ENCODE peak calls at places on chromosome 14, in six cellular contexts. Q is OCI-LY7, T is AG09309, H is H9, L is cardiac fibroblast, W is A549. U is an unnamed sample.
A peak's percentile ranks its signal among the peaks of the same experiment; 100 is the strongest.

GRCh38 chr14:93965287-93965821 is 11.0 kb downstream of the ASB2 start:
- DNase-seq in H (no peak), W (peak; percentile 32), L (peak; percentile 93), Q (no peak), T (peak; percentile 88), U (no peak)

GRCh38 chr14:65479386-65479785 is 66.9 kb downstream of the FUT8 start:
- DNase-seq in L (no peak), Q (no peak), H (no peak), W (no peak), T (no peak), U (no peak)

GRCh38 chr14:53983112-53983511 is 26.5 kb upstream of the BMP4 start:
- DNase-seq in Q (no peak), L (no peak), W (no peak), H (no peak), T (no peak), U (no peak)

GRCh38 chr14:35687335-35687939 is 121.7 kb downstream of the RALGAPA1 start:
- DNase-seq in Q (peak; percentile 69), H (no peak), T (peak; percentile 3), L (peak; percentile 75), W (peak; percentile 4), U (peak; percentile 59)

GRCh38 chr14:59278111-59278510 is 89.6 kb downstream of the DAAM1 start:
- DNase-seq in L (peak; percentile 97), W (peak; percentile 67), H (no peak), T (no peak), Q (no peak), U (no peak)

GRCh38 chr14:47102472-47102871 is 450.9 kb upstream of the RPL10L start:
- DNase-seq in Q (no peak), H (peak; percentile 33), W (no peak), L (no peak), T (no peak), U (no peak)

GRCh38 chr14:31059152-31059924 is 33.2 kb upstream of the STRN3 start:
- DNase-seq in L (peak; percentile 85), H (no peak), T (peak; percentile 73), W (no peak), Q (no peak), U (no peak)

GRCh38 chr14:37709419-37710195 is 114.2 kb downstream of the TTC6 start:
- DNase-seq in T (no peak), W (no peak), L (peak; percentile 52), Q (peak; percentile 1), H (no peak), U (no peak)

GRCh38 chr14:81594012-81594411 is 60.4 kb upstream of the SEL1L start:
- DNase-seq in W (no peak), Q (no peak), L (no peak), H (no peak), T (no peak), U (no peak)

GRCh38 chr14:73467377-73467776 is 9.0 kb upstream of the NUMB start:
- DNase-seq in T (no peak), W (no peak), Q (no peak), H (no peak), L (peak; percentile 74), U (peak; percentile 89)

GRCh38 chr14:100072783-100073346 is 7.6 kb downstream of the EVL start:
- DNase-seq in T (no peak), W (no peak), L (no peak), H (no peak), Q (peak; percentile 59), U (peak; percentile 76)
- TF ChIP-seq CTCF in T (no peak), W (no peak), L (no peak), H (no peak), Q (peak; percentile 68), U (peak; percentile 63)

DNA sequence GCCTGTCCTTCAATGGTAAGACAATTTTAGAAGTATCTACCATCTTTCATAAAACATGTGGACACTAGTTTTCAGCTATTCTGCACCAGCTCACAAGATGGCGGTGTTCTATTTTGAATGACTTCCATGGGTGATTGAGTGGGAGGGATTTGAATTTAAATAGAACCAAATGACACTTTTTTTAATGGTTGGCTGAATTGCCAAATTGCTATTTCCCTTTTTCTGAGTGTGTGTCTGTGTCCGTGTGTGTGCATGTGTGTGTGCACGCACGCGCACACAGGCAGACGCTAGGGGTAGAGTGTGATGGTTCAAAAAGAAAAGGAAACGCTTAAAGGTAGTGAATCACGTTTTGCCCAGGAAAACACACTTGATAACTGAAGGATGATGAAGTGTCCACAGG is 362.6 kb downstream of the DAD1 start:
- DNase-seq in H (no peak), W (no peak), T (no peak), Q (peak; percentile 27), L (peak; percentile 44), U (peak; percentile 20)
- TF ChIP-seq CTCF in H (peak; percentile 70), W (peak; percentile 11), T (peak; percentile 4), Q (peak; percentile 73), L (no peak), U (no peak)

GRCh38 chr14:105993814-105994213 is 467.4 kb downstream of the TMEM121 start:
- DNase-seq in L (no peak), Q (no peak), W (no peak), T (no peak), H (no peak), U (peak; percentile 40)

DNA sequence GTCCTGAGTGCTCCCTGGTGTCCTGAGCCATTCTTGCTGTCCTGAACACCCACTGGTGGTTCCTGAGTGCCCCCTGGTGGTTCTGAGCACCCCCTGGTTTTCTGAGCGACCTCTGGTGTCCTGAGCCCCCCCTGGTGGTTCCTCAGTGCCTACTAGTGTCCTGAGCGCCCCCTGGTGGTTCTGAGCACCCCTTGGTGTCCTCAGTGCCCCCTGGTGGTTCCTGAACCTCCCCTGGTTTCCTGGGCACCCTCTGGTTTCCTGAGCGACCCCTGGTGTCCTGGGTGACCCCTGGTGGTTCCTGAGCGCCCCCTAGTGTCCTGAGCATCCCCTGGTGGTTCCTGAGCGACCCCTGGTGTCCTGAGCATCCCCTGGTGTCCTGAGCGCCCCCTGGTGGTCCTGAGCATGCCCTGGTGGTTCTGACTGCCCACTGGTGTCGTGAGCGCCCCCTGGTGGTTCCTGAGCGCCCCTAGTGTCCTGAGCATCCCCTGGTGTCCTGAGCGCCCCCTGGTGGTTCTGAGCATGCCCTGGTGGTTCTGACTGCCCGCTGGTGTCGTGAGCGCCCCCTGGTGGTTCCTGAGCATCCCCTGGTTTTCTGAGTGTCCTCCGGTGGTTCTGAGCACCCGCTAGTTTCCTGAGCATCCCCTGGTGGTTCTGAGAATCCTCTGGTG is 473.1 kb downstream of the TMEM121 start:
- DNase-seq in H (no peak), W (no peak), L (peak; percentile 48), Q (no peak), T (no peak), U (peak; percentile 99)
- TF ChIP-seq CTCF in H (peak; percentile 36), W (peak; percentile 28), L (peak; percentile 45), Q (no peak), T (peak; percentile 66), U (peak; percentile 94)

GRCh38 chr14:89775161-89775560 is 179.4 kb downstream of the EFCAB11 start:
- DNase-seq in W (no peak), H (no peak), L (no peak), Q (no peak), T (no peak), U (no peak)

GRCh38 chr14:89771251-89771650 is 183.3 kb downstream of the EFCAB11 start:
- DNase-seq in L (peak; percentile 52), Q (no peak), T (no peak), H (no peak), W (no peak), U (no peak)

GRCh38 chr14:89767861-89768268 is 186.7 kb downstream of the EFCAB11 start:
- DNase-seq in H (peak; percentile 61), Q (peak; percentile 81), W (no peak), T (peak; percentile 7), L (peak; percentile 78), U (peak; percentile 79)

GRCh38 chr14:89773644-89774316 is 180.8 kb downstream of the EFCAB11 start:
- DNase-seq in Q (peak; percentile 85), T (no peak), H (peak; percentile 85), W (peak; percentile 51), L (peak; percentile 31), U (peak; percentile 80)

GRCh38 chr14:89773151-89773550 is 181.4 kb downstream of the EFCAB11 start:
- DNase-seq in T (no peak), L (no peak), W (no peak), Q (peak; percentile 86), H (no peak), U (no peak)
- TF ChIP-seq CTCF in T (no peak), L (no peak), W (no peak), Q (no peak), H (no peak), U (no peak)

DNA sequence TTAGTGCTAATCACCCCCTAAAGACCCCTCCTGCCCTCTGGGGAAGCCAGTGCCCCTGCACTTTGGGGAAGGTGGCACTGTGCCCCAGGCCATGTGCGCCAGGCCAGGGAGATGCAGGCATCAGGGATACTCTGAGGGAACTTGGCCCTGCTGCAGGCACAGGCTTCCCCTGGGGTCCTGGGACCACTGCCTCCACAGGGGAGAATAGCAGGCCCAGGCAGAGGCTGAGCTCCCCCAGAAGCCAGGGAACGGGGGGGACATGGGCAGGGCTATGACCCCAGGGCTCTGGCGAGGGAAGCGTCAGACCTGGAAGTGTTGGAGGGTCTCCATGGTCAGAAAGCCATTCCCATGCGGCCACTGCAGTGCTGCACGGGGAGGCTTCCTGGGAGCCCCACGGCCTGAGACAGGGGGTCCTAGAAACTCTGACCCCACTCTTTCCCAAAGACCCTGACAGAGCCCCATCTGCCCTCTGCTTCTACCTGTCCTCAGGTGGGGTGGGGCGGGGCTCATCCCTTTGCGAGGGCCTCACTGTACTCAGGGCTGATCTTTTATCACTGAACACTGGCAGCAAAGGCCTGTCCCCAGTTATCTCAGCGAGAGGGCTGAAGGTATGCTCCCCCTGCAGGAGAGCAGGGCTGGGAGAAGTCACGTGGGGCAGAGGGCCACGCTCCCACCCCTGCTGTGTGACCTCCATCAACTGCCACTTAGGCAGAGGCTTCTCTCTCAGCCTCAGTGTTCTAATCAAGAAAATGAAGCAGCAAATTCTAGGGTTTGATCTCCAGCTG is 160.0 kb downstream of the CALM1 start:
- DNase-seq in W (no peak), H (no peak), L (no peak), Q (no peak), T (no peak), U (no peak)
- TF ChIP-seq CTCF in W (no peak), H (peak; percentile 11), L (no peak), Q (no peak), T (no peak), U (no peak)